ENCODE peak calls at places on chromosomes 3 and 15, in six cellular contexts. Q is NAMALWA; D is occipital lobe; W is hepatocyte; L is iris pigment epithelial cell; G is stimulated activated CD4-positive, alpha-beta T cell treated with anti-CD3 and anti-CD28 coated beads, Interleukin-1b, Interleukin-23, amount 100 ng/mL, for 24 hours. A is an unnamed sample.

GRCh38 chr15:57427367-57427821 is 51.1 kb downstream of the CGNL1 start:
- DNase-seq in W (peak), G (no peak), Q (no peak), L (no peak), D (no peak), A (no peak)

GRCh38 chr3:155748611-155749365 is 3.9 kb upstream of the PLCH1 start:
- DNase-seq in D (no peak), L (peak), W (peak), G (no peak), Q (no peak), A (no peak)

GRCh38 chr3:185983495-185984141 is 45.8 kb upstream of the TRA2B start:
- DNase-seq in G (peak), L (peak), W (peak), Q (peak), D (peak), A (peak)

GRCh38 chr3:177934001-177934891 is 602.0 kb upstream of the KCNMB2 start:
- DNase-seq in Q (no peak), G (no peak), L (peak), W (peak), D (no peak), A (no peak)

GRCh38 chr3:20340324-20340928 is 154.4 kb upstream of the SGO1 start:
- DNase-seq in D (peak), W (peak), G (peak), L (peak), Q (peak), A (peak)

GRCh38 chr15:88680241-88680910 is 41.6 kb downstream of the ISG20 start:
- DNase-seq in G (no peak), L (no peak), D (no peak), Q (no peak), W (no peak), A (no peak)

GRCh38 chr3:122560680-122561079 is 3.4 kb downstream of the PARP9 start:
- DNase-seq in D (no peak), G (peak), L (peak), Q (peak), W (peak), A (no peak)

GRCh38 chr3:113844622-113845222 is 6.1 kb downstream of the GRAMD1C start:
- DNase-seq in W (peak), D (no peak), G (no peak), L (peak), Q (peak), A (no peak)

GRCh38 chr15:64019764-64020163 is 26.5 kb downstream of the DAPK2 start:
- DNase-seq in D (no peak), G (no peak), W (peak), Q (no peak), L (no peak), A (no peak)

GRCh38 chr15:79682851-79683288 is 213.9 kb downstream of the MTHFS start:
- DNase-seq in D (no peak), G (no peak), Q (no peak), L (peak), W (no peak), A (no peak)

GRCh38 chr3:23592961-23593931 is 212.5 kb upstream of the UBE2E1 start:
- DNase-seq in W (no peak), G (no peak), Q (no peak), D (no peak), L (no peak), A (no peak)

GRCh38 chr3:141083226-141083625 is 32.1 kb downstream of the SPSB4 start:
- DNase-seq in D (no peak), G (no peak), L (no peak), Q (no peak), W (no peak), A (no peak)

GRCh38 chr3:140219923-140220452 is 285.0 kb downstream of the CLSTN2 start:
- DNase-seq in G (no peak), Q (peak), W (no peak), L (no peak), D (no peak), A (no peak)

GRCh38 chr3:141345528-141345927 is 22.8 kb upstream of the ZBTB38 start:
- DNase-seq in G (no peak), D (no peak), W (no peak), L (no peak), Q (no peak), A (no peak)

GRCh38 chr3:124802702-124803101 is 72.5 kb downstream of the UMPS start:
- DNase-seq in Q (no peak), D (no peak), G (no peak), W (no peak), L (no peak), A (no peak)

GRCh38 chr15:64023215-64023614 is 23.1 kb downstream of the DAPK2 start:
- DNase-seq in L (no peak), Q (no peak), D (no peak), W (peak), G (no peak), A (no peak)

GRCh38 chr15:74994236-74994635 is 1.1 kb upstream of the SCAMP5 start:
- DNase-seq in G (no peak), L (no peak), Q (no peak), W (no peak), D (peak), A (no peak)

GRCh38 chr3:146110156-146110555 is 50.8 kb downstream of the PLOD2 start:
- DNase-seq in D (no peak), Q (no peak), G (no peak), L (no peak), W (no peak), A (no peak)

GRCh38 chr3:36679384-36680200 is 84.8 kb downstream of the DCLK3 start:
- DNase-seq in G (no peak), D (no peak), L (peak), Q (no peak), W (no peak), A (no peak)

GRCh38 chr3:62325896-62326295 is 47.5 kb downstream of the FEZF2 start:
- DNase-seq in D (no peak), Q (no peak), G (no peak), W (peak), L (no peak), A (no peak)

GRCh38 chr3:182212479-182213076 is 500.9 kb downstream of the SOX2 start:
- DNase-seq in Q (no peak), D (peak), G (no peak), W (peak), L (peak), A (no peak)

GRCh38 chr15:90423920-90424319 is 35.9 kb downstream of the IQGAP1 start:
- DNase-seq in W (no peak), D (no peak), Q (no peak), G (no peak), L (no peak), A (no peak)

GRCh38 chr15:77589839-77590238 is 42.9 kb downstream of the LINGO1 start:
- DNase-seq in W (no peak), G (no peak), L (no peak), Q (no peak), D (peak), A (no peak)

GRCh38 chr3:59595830-59596229 is 546.0 kb upstream of the CFAP20DC start:
- DNase-seq in D (no peak), G (no peak), L (no peak), W (no peak), Q (no peak), A (no peak)

GRCh38 chr3:165770781-165771180 is 66.4 kb downstream of the BCHE start:
- DNase-seq in G (no peak), W (no peak), D (no peak), Q (no peak), L (peak), A (no peak)

GRCh38 chr3:129614435-129614834 is 8.0 kb upstream of the PLXND1 start:
- DNase-seq in G (no peak), L (no peak), D (no peak), W (no peak), Q (no peak), A (no peak)

GRCh38 chr15:99987119-99987506 is 253.9 kb upstream of the LYSMD4 start:
- DNase-seq in L (no peak), W (no peak), D (no peak), Q (no peak), G (no peak), A (no peak)

GRCh38 chr3:101248786-101249185 is 71.6 kb downstream of the IMPG2 start:
- DNase-seq in L (no peak), Q (no peak), G (no peak), W (no peak), D (no peak), A (no peak)

GRCh38 chr15:69265347-69265955 is 33.3 kb upstream of the PAQR5 start:
- DNase-seq in Q (peak), D (no peak), W (peak), L (peak), G (no peak), A (no peak)

GRCh38 chr15:96273317-96274086 is 57.0 kb upstream of the NR2F2 start:
- DNase-seq in D (no peak), W (peak), G (no peak), L (peak), Q (no peak), A (no peak)

GRCh38 chr3:139533781-139534443 is 5.6 kb downstream of the RBP1 start:
- DNase-seq in Q (peak), D (peak), W (peak), G (no peak), L (peak), A (peak)

GRCh38 chr15:84598993-84599392 is 1.8 kb upstream of the ZSCAN2 start:
- DNase-seq in W (peak), D (no peak), G (no peak), L (peak), Q (peak), A (no peak)

A was measured in mesothelial cell of epicardium.